ENCODE peak calls at places on chromosomes 11 and 22, in six cellular contexts. D, E, V, U, F and Y are unnamed samples. For H3K9me3, the result is how much of the 10 kb centered on the place peaks cover.

GRCh38 chr11:2302844-2303626 is 1.2 kb downstream of the TSPAN32 start:
- DNase-seq in D (no peak), E (peak), V (no peak), U (peak), F (peak), Y (no peak)

GRCh38 chr11:1747753-1748466 is 2.5 kb downstream of the IFITM10 start:
- DNase-seq in D (no peak), E (peak), V (no peak), U (peak), F (no peak), Y (no peak)

GRCh38 chr11:120244476-120244875 is 4.5 kb downstream of the POU2F3 start:
- DNase-seq in D (peak), E (peak), V (no peak), U (no peak), F (no peak), Y (no peak)

GRCh38 chr11:70616317-70616716 is 218.0 kb downstream of the CTTN start:
- DNase-seq in D (no peak), E (no peak), V (no peak), U (no peak), F (no peak), Y (no peak)

GRCh38 chr11:45289369-45289768 is 3.2 kb upstream of the SYT13 start:
- DNase-seq in D (peak), E (no peak), V (no peak), U (no peak), F (no peak), Y (no peak)

GRCh38 chr11:68774188-68774585 is 22.9 kb upstream of the TESMIN start:
- DNase-seq in D (no peak), E (no peak), V (no peak), U (no peak), F (no peak), Y (no peak)

GRCh38 chr11:124536520-124536919 is 6.9 kb downstream of the OR8B12 start:
- DNase-seq in D (peak), E (no peak), V (no peak), U (no peak), F (peak), Y (no peak)

GRCh38 chr11:69093106-69093505 is 44.4 kb downstream of the TPCN2 start:
- DNase-seq in D (no peak), E (no peak), V (no peak), U (no peak), F (no peak), Y (no peak)

GRCh38 chr11:72072348-72072747 is 8.0 kb downstream of the NUMA1 start:
- DNase-seq in D (peak), E (no peak), V (no peak), U (no peak), F (no peak), Y (no peak)

GRCh38 chr11:11267312-11267711 is 85.7 kb downstream of the CSNK2A3 start:
- DNase-seq in D (no peak), E (no peak), V (no peak), U (no peak), F (no peak), Y (no peak)

GRCh38 chr11:68581439-68581838 is 102.9 kb upstream of the GAL start:
- DNase-seq in D (no peak), E (no peak), V (no peak), U (peak), F (peak), Y (no peak)

GRCh38 chr11:65426839-65427690 is 4.5 kb downstream of the NEAT1 start:
- DNase-seq in D (peak), E (peak), V (peak), U (peak), F (peak), Y (no peak)

GRCh38 chr11:110022548-110022947 is 70.6 kb upstream of the ZC3H12C start:
- DNase-seq in D (peak), E (no peak), V (no peak), U (no peak), F (no peak), Y (no peak)

GRCh38 chr22:34111210-34111824 is 191.0 kb upstream of the LARGE1 start:
- DNase-seq in D (no peak), E (no peak), V (no peak), U (peak), F (no peak), Y (no peak)

GRCh38 chr11:62245271-62245753 is 3.3 kb downstream of the SCGB1D2 start:
- DNase-seq in D (peak), E (no peak), V (no peak), U (no peak), F (no peak), Y (no peak)

GRCh38 chr11:39673994-39674393 is 1785.5 kb downstream of the LRRC4C start:
- DNase-seq in D (no peak), E (no peak), V (no peak), U (no peak), F (no peak), Y (no peak)

GRCh38 chr22:48849963-48850657 is 977.6 kb downstream of the BRD1 start:
- DNase-seq in D (no peak), E (peak), V (no peak), U (peak), F (no peak), Y (no peak)
- H3K9me3 ChIP-seq in D (under half), E (under half), V (under half), U (under half), F (under half), Y (under half)

GRCh38 chr22:48895831-48896765 is 931.6 kb downstream of the BRD1 start:
- DNase-seq in D (no peak), E (no peak), V (no peak), U (no peak), F (no peak), Y (no peak)
- H3K9me3 ChIP-seq in D (under half), E (under half), V (under half), U (under half), F (under half), Y (under half)

DNA sequence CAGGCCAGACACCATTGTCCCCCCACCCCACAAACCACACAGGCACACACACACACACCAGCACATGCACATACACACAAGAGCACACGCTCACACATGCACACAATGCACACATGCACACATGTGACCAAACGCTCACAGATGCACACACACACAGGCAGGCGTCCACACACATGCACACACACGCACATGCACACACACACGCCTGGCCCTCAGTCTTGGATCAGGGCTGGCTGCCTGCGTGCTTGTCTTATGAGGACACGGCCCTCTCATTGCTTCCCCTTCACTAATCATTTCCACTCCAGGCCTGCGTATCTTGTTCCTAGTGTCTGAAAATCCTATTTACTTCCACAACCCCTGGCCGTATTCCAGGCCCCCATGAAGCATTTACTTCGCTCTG is 740.5 kb downstream of the BRD1 start:
- DNase-seq in D (no peak), E (peak), V (no peak), U (peak), F (no peak), Y (no peak)
- H3K9me3 ChIP-seq in D (under half), E (under half), V (under half), U (under half), F (under half), Y (under half)

GRCh38 chr22:38490915-38491314 is 15.2 kb downstream of the DDX17 start:
- DNase-seq in D (peak), E (peak), V (no peak), U (peak), F (peak), Y (no peak)

GRCh38 chr22:38491707-38492348 is 14.3 kb downstream of the DDX17 start:
- DNase-seq in D (no peak), E (no peak), V (no peak), U (no peak), F (no peak), Y (no peak)

GRCh38 chr22:38494498-38494897 is 11.6 kb downstream of the DDX17 start:
- DNase-seq in D (peak), E (no peak), V (peak), U (no peak), F (no peak), Y (no peak)

GRCh38 chr22:38497869-38498268 is 8.2 kb downstream of the DDX17 start:
- DNase-seq in D (no peak), E (no peak), V (no peak), U (no peak), F (no peak), Y (no peak)

GRCh38 chr22:38494939-38495338 is 11.2 kb downstream of the DDX17 start:
- DNase-seq in D (no peak), E (no peak), V (no peak), U (no peak), F (no peak), Y (no peak)
- H3K9me3 ChIP-seq in D (under half), E (under half), V (under half), U (under half), F (under half), Y (under half)

GRCh38 chr22:49629024-49629570 is 198.6 kb downstream of the BRD1 start:
- DNase-seq in D (no peak), E (peak), V (no peak), U (no peak), F (peak), Y (no peak)

GRCh38 chr22:49624421-49625177 is 203.1 kb downstream of the BRD1 start:
- DNase-seq in D (no peak), E (peak), V (no peak), U (no peak), F (no peak), Y (no peak)

GRCh38 chr22:49628351-49629023 is 199.2 kb downstream of the BRD1 start:
- DNase-seq in D (no peak), E (peak), V (no peak), U (peak), F (no peak), Y (no peak)

GRCh38 chr22:49627217-49628181 is 200.2 kb downstream of the BRD1 start:
- DNase-seq in D (no peak), E (peak), V (no peak), U (no peak), F (peak), Y (no peak)

GRCh38 chr22:49626361-49627216 is 201.1 kb downstream of the BRD1 start:
- DNase-seq in D (no peak), E (peak), V (no peak), U (no peak), F (peak), Y (no peak)
- H3K9me3 ChIP-seq in D (under half), E (under half), V (under half), U (under half), F (under half), Y (under half)

GRCh38 chr22:47408409-47408808 is 646.0 kb downstream of the TBC1D22A start:
- DNase-seq in D (no peak), E (no peak), V (no peak), U (no peak), F (no peak), Y (no peak)
- H3K9me3 ChIP-seq in D (under half), E (under half), V (under half), U (under half), F (under half), Y (under half)